ENCODE peak calls at places on chromosome 18, in seven cellular contexts. M is effector CD8-positive, alpha-beta T cell; X is HEK293T; B is ecto neural progenitor cell; P is MG63; Z is HFFc6; T is NCI-H1092 treated with DMSO at 0.1 percent for 48 hours. W is an unnamed sample.

GRCh38 chr18:37244618-37245017 is 321.0 kb downstream of the CELF4 start:
- DNase-seq in P (no peak), Z (no peak), X (no peak), M (no peak), B (no peak), T (no peak), W (no peak)

GRCh38 chr18:46411862-46412690 is 244.9 kb downstream of the LOXHD1 start:
- DNase-seq in X (no peak), T (peak; percentile 85), M (no peak), Z (peak; percentile 2), P (peak; percentile 95), B (no peak), W (peak; percentile 71)

GRCh38 chr18:61841709-61842108 is 51.1 kb downstream of the RNF152 start:
- DNase-seq in B (no peak), T (no peak), X (no peak), M (no peak), P (no peak), Z (no peak), W (no peak)

GRCh38 chr18:9429662-9429993 is 45.7 kb upstream of the RALBP1 start:
- DNase-seq in B (no peak), P (no peak), T (no peak), Z (peak; percentile 46), X (no peak), M (no peak), W (peak; percentile 36)

GRCh38 chr18:54257015-54257414 is 12.3 kb upstream of the POLI start:
- DNase-seq in X (no peak), P (no peak), T (no peak), Z (no peak), B (no peak), M (no peak), W (peak; percentile 74)

GRCh38 chr18:39051013-39051412 is 1485.4 kb upstream of the CELF4 start:
- DNase-seq in B (no peak), P (no peak), T (no peak), Z (no peak), M (no peak), X (no peak), W (no peak)

GRCh38 chr18:39701839-39702238 is 2136.2 kb upstream of the CELF4 start:
- DNase-seq in T (no peak), Z (peak; percentile 14), X (no peak), P (no peak), B (no peak), M (no peak), W (no peak)

GRCh38 chr18:37577051-37577611 is 11.5 kb upstream of the CELF4 start:
- DNase-seq in X (no peak), T (no peak), P (peak; percentile 22), B (no peak), M (no peak), Z (no peak), W (peak; percentile 71)

GRCh38 chr18:2981212-2981728 is 31.7 kb downstream of the LPIN2 start:
- DNase-seq in B (no peak), X (no peak), P (no peak), Z (peak; percentile 89), T (no peak), M (no peak), W (peak; percentile 58)

GRCh38 chr18:7084766-7085080 is 32.9 kb downstream of the LAMA1 start:
- DNase-seq in T (no peak), X (no peak), P (no peak), Z (peak; percentile 62), M (no peak), B (no peak), W (no peak)

GRCh38 chr18:30163573-30163972 is 879.0 kb downstream of the DSC3 start:
- DNase-seq in P (no peak), Z (no peak), B (no peak), T (no peak), M (no peak), X (no peak), W (no peak)

GRCh38 chr18:3485153-3486149 is 35.5 kb downstream of the TGIF1 start:
- DNase-seq in P (no peak), Z (no peak), X (no peak), B (peak; percentile 36), M (no peak), T (no peak), W (no peak)

GRCh38 chr18:60327880-60328589 is 44.5 kb downstream of the MC4R start:
- DNase-seq in Z (no peak), M (no peak), P (no peak), X (no peak), B (no peak), T (no peak), W (peak; percentile 27)

GRCh38 chr18:49693276-49694005 is 119.9 kb downstream of the ACAA2 start:
- DNase-seq in Z (no peak), P (no peak), T (no peak), X (no peak), M (no peak), B (no peak), W (no peak)

GRCh38 chr18:76991021-76991688 is 141.4 kb downstream of the MBP start:
- DNase-seq in M (no peak), P (no peak), X (no peak), Z (no peak), B (no peak), T (no peak), W (no peak)

GRCh38 chr18:76446746-76447267 is 48.2 kb downstream of the ZNF516 start:
- DNase-seq in P (no peak), B (no peak), X (no peak), T (no peak), M (no peak), Z (no peak), W (no peak)

GRCh38 chr18:23903971-23904370 is 110.6 kb upstream of the TTC39C start:
- DNase-seq in B (no peak), T (no peak), P (no peak), M (no peak), Z (no peak), X (no peak), W (no peak)

GRCh38 chr18:6054443-6054842 is 159.1 kb upstream of the TMEM200C start:
- DNase-seq in T (no peak), B (no peak), P (no peak), X (no peak), M (no peak), Z (no peak), W (no peak)

GRCh38 chr18:52435301-52435700 is 95.3 kb downstream of the DCC start:
- DNase-seq in M (no peak), P (no peak), B (peak; percentile 68), X (no peak), T (no peak), Z (no peak), W (no peak)

GRCh38 chr18:37421349-37422080 is 144.1 kb downstream of the CELF4 start:
- DNase-seq in P (no peak), T (no peak), B (no peak), M (no peak), X (no peak), Z (peak; percentile 23), W (no peak)

GRCh38 chr18:46700026-46700425 is 43.0 kb upstream of the LOXHD1 start:
- DNase-seq in Z (no peak), M (no peak), P (no peak), X (no peak), T (no peak), B (no peak), W (no peak)

GRCh38 chr18:39455300-39455699 is 1889.7 kb upstream of the CELF4 start:
- DNase-seq in B (no peak), M (no peak), X (no peak), Z (peak; percentile 45), P (peak; percentile 75), T (peak; percentile 27), W (peak; percentile 66)

GRCh38 chr18:63378919-63379638 is 12.1 kb upstream of the KDSR start:
- DNase-seq in P (no peak), B (no peak), M (no peak), Z (no peak), T (no peak), X (no peak), W (peak; percentile 27)

GRCh38 chr18:50051288-50051687 is 143.7 kb downstream of the MYO5B start:
- DNase-seq in X (peak; percentile 12), Z (no peak), T (no peak), P (peak; percentile 7), B (no peak), M (no peak), W (peak; percentile 10)

GRCh38 chr18:48660346-48661228 is 121.8 kb downstream of the CTIF start:
- DNase-seq in X (no peak), P (no peak), T (peak; percentile 27), M (no peak), B (no peak), Z (no peak), W (no peak)

GRCh38 chr18:22467760-22468553 is 50.2 kb upstream of the CTAGE1 start:
- DNase-seq in B (no peak), M (no peak), X (no peak), P (peak; percentile 83), T (no peak), Z (peak; percentile 96), W (no peak)

GRCh38 chr18:76875390-76876330 is 53.3 kb downstream of the ZNF236 start:
- DNase-seq in M (no peak), B (peak; percentile 61), P (no peak), T (peak; percentile 28), Z (no peak), X (peak; percentile 34), W (peak; percentile 55)

GRCh38 chr18:35605686-35606417 is 24.3 kb downstream of the GALNT1 start:
- DNase-seq in B (no peak), P (no peak), T (no peak), X (no peak), Z (no peak), M (no peak), W (no peak)

GRCh38 chr18:79947881-79948610 is 3.4 kb downstream of the SLC66A2 start:
- DNase-seq in M (no peak), X (no peak), Z (no peak), B (no peak), T (no peak), P (no peak), W (no peak)

GRCh38 chr18:48997985-48998831 is 47.4 kb upstream of the SMAD7 start:
- DNase-seq in M (no peak), Z (peak; percentile 97), P (peak; percentile 98), X (peak; percentile 35), T (peak; percentile 8), B (no peak), W (peak; percentile 92)

GRCh38 chr18:23932385-23933067 is 82.0 kb upstream of the TTC39C start:
- DNase-seq in Z (no peak), M (no peak), X (no peak), P (no peak), B (no peak), T (no peak), W (no peak)

GRCh38 chr18:79924814-79925655 is 26.4 kb downstream of the SLC66A2 start:
- DNase-seq in P (no peak), T (peak; percentile 89), X (no peak), M (no peak), B (peak; percentile 40), Z (no peak), W (no peak)